ENCODE peak calls at places on chromosome 18, in ten cellular contexts. G is stomach, N is sigmoid colon, T is uterus, Z is A549, L is breast epithelium, K is testis, W is Peyer's patch, R is heart left ventricle, V is thyroid gland. D is an unnamed sample.

GRCh38 chr18:37570336-37570930 is 4.8 kb upstream of the CELF4 start:
- DNase-seq in T (no peak), V (no peak), N (no peak), Z (no peak), G (no peak), L (no peak), K (no peak), R (no peak), W (no peak), D (no peak)

GRCh38 chr18:62637807-62638687 is 77.3 kb upstream of the PHLPP1 start:
- DNase-seq in V (no peak), K (peak; percentile 30), T (no peak), Z (peak; percentile 31), R (no peak), L (no peak), N (no peak), G (peak; percentile 32), W (peak; percentile 66), D (peak; percentile 18)

GRCh38 chr18:6626457-6626856 is 103.1 kb upstream of the ARHGAP28 start:
- DNase-seq in K (no peak), Z (no peak), G (no peak), T (no peak), R (no peak), N (no peak), W (no peak), L (no peak), V (no peak), D (no peak)

GRCh38 chr18:35949903-35950627 is 22.4 kb upstream of the RMP24 start:
- DNase-seq in Z (peak; percentile 59), N (peak; percentile 73), G (peak; percentile 55), T (peak; percentile 50), L (peak; percentile 59), R (peak; percentile 59), K (peak; percentile 82), V (peak; percentile 36), W (peak; percentile 83), D (peak; percentile 71)

GRCh38 chr18:71398530-71398929 is 1109.7 kb downstream of the SOCS6 start:
- DNase-seq in Z (peak; percentile 3), R (no peak), K (peak; percentile 54), N (no peak), W (no peak), L (no peak), T (no peak), G (no peak), V (no peak), D (no peak)

GRCh38 chr18:76456018-76456750 is 38.9 kb downstream of the ZNF516 start:
- DNase-seq in W (peak; percentile 24), R (no peak), T (no peak), Z (no peak), V (no peak), L (no peak), N (peak; percentile 38), K (peak; percentile 15), G (no peak), D (peak; percentile 54)

GRCh38 chr18:38445485-38446145 is 880.0 kb upstream of the CELF4 start:
- DNase-seq in G (no peak), N (no peak), Z (no peak), R (no peak), L (no peak), W (no peak), K (no peak), V (no peak), T (no peak), D (no peak)

GRCh38 chr18:3966246-3966984 is 488.7 kb downstream of the DLGAP1 start:
- DNase-seq in N (no peak), K (no peak), W (no peak), G (no peak), L (no peak), R (no peak), Z (peak; percentile 83), T (no peak), V (no peak), D (peak; percentile 69)

GRCh38 chr18:51890762-51891161 is 449.2 kb upstream of the DCC start:
- DNase-seq in L (peak; percentile 58), W (peak; percentile 68), T (peak; percentile 18), V (no peak), G (peak; percentile 73), K (no peak), R (no peak), N (no peak), Z (peak; percentile 23), D (no peak)

GRCh38 chr18:51290864-51291263 is 93.4 kb upstream of the MEX3C start:
- DNase-seq in R (no peak), N (no peak), Z (no peak), T (no peak), K (no peak), V (no peak), W (no peak), G (no peak), L (no peak), D (no peak)

GRCh38 chr18:2997846-2998599 is 14.9 kb downstream of the LPIN2 start:
- DNase-seq in Z (no peak), L (no peak), G (peak; percentile 58), N (no peak), T (no peak), R (no peak), K (no peak), V (peak; percentile 60), W (no peak), D (no peak)

GRCh38 chr18:9918016-9918680 is 4.3 kb downstream of the VAPA start:
- DNase-seq in R (no peak), W (no peak), T (no peak), G (no peak), N (no peak), Z (no peak), K (no peak), V (no peak), L (no peak), D (no peak)

GRCh38 chr18:64027931-64028695 is 58.2 kb downstream of the SERPINB8 start:
- DNase-seq in R (no peak), K (no peak), G (no peak), V (no peak), W (no peak), N (no peak), L (no peak), Z (no peak), T (no peak), D (no peak)

GRCh38 chr18:53644799-53645471 is 579.5 kb downstream of the MBD2 start:
- DNase-seq in L (no peak), G (no peak), T (no peak), V (no peak), W (no peak), N (no peak), K (no peak), Z (no peak), R (no peak), D (no peak)

GRCh38 chr18:73884868-73885267 is 262.8 kb downstream of the FBXO15 start:
- DNase-seq in Z (no peak), L (no peak), V (no peak), G (no peak), N (no peak), K (no peak), W (no peak), T (no peak), R (no peak), D (no peak)

GRCh38 chr18:68448736-68449135 is 266.2 kb downstream of the TMX3 start:
- DNase-seq in W (no peak), T (no peak), Z (no peak), L (no peak), K (no peak), R (no peak), N (no peak), G (no peak), V (no peak), D (no peak)

DNA sequence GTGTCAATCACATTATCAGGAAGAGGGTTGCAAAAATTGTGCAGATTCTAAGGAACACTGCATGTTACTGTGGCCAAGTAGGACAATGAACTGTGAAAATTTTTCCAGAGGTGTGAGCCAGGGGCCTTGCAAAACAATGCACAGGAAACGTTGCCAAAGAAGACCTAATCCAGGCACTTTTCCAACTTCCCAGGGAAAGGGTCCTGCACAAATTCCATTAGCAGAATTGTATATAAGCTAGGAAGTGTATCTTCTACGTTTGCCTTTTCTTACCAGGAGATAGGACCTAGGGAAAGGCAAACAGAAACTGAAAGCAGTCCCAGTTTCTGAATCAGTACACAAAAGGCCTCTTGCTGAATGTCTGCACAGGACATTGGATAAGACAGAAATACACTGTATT is 1888.3 kb upstream of the CELF4 start:
- DNase-seq in N (no peak), Z (no peak), L (no peak), V (no peak), R (no peak), K (no peak), G (no peak), W (no peak), T (peak; percentile 25), D (peak; percentile 21)
- TF ChIP-seq POLR2A in N (no peak), Z (no peak), L (no peak), V (no peak), R (no peak), K (no peak), G (no peak), W (no peak), T (no peak), D (no peak)

GRCh38 chr18:26551217-26551708 is 2.9 kb upstream of the KCTD1 start:
- DNase-seq in V (no peak), Z (no peak), G (no peak), W (no peak), R (no peak), L (no peak), T (no peak), N (no peak), K (no peak), D (no peak)
- H3K4me3 ChIP-seq in V (peak overlapping the region; percentile 60), Z (no peak overlapping the region), G (no peak overlapping the region), W (no peak overlapping the region), R (peak overlapping the region; percentile 81), L (peak overlapping the region; percentile 64), T (peak overlapping the region; percentile 68), N (peak overlapping the region; percentile 70), K (peak overlapping the region; percentile 70), D (peak overlapping the region; percentile 97)

GRCh38 chr18:906416-907170 is 1.9 kb downstream of the ADCYAP1 start:
- DNase-seq in V (no peak), L (no peak), K (no peak), R (no peak), T (no peak), Z (no peak), N (no peak), G (no peak), W (no peak), D (no peak)
- TF ChIP-seq POLR2A in V (no peak), L (no peak), K (no peak), R (no peak), T (no peak), Z (no peak), N (no peak), G (no peak), W (no peak), D (no peak)

GRCh38 chr18:33440384-33441043 is at the start of gene CCDC178:
- DNase-seq in N (peak; percentile 58), V (peak; percentile 51), K (peak; percentile 46), R (peak; percentile 23), T (peak; percentile 14), Z (no peak), W (no peak), L (no peak), G (peak; percentile 40), D (no peak)

GRCh38 chr18:33444699-33445098 is 4.2 kb upstream of the CCDC178 start:
- DNase-seq in N (no peak), G (no peak), V (no peak), Z (no peak), T (no peak), L (no peak), R (no peak), K (no peak), W (no peak), D (no peak)

DNA sequence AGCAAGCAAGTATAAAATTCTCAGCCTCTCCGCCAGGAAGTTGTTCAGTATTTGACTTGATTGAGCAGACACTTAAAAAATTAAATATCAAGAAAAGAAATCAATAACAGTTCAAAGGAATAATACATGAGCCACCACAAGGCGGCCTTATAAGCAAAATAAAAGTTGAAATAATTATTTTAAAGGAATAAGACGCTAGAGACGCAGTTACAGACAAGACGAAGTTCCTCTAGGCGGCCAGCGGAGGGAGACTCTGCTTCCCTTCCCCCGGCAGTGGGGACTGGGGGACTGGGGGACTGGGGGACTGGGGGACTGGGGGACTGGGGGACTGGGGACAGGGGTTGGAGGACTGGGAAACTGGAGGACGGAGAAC is 524 bp downstream of the CCDC178 start:
- DNase-seq in W (no peak), R (peak; percentile 37), Z (peak; percentile 48), L (no peak), T (peak; percentile 20), V (peak; percentile 58), N (peak; percentile 66), K (peak; percentile 54), G (peak; percentile 54), D (no peak)
- H3K4me3 ChIP-seq in W (peak overlapping the region; percentile 58), R (peak overlapping the region; percentile 64), Z (peak overlapping the region; percentile 40), L (peak overlapping the region; percentile 38), T (peak overlapping the region; percentile 58), V (peak overlapping the region; percentile 47), N (peak overlapping the region; percentile 58), K (peak overlapping the region; percentile 60), G (peak overlapping the region; percentile 61), D (no peak overlapping the region)